ENCODE peak calls at places on chromosomes 12 and 14, in nine cellular contexts. M is OCI-LY7, F is ascending aorta, R is AG04450, D is transverse colon, X is GM23338, V is astrocyte of the spinal cord, L is neural crest cell, Y is MM.1S. K is an unnamed sample.

GRCh38 chr14:77307099-77307496 is 13.6 kb downstream of the POMT2 start:
- DNase-seq in X (no peak), V (peak), D (no peak), F (no peak), M (no peak), L (no peak), Y (no peak), R (no peak), K (no peak)

GRCh38 chr12:3928538-3929220 is 55.5 kb upstream of the PARP11 start:
- DNase-seq in V (no peak), R (no peak), X (peak), L (no peak), M (no peak), Y (no peak), F (no peak), D (no peak), K (peak)

GRCh38 chr14:25431211-25432076 is 381.5 kb upstream of the STXBP6 start:
- DNase-seq in M (peak), D (peak), L (peak), V (no peak), R (no peak), F (no peak), Y (peak), X (peak), K (peak)

GRCh38 chr14:21055473-21056117 is 2.0 kb upstream of the RNASE8 start:
- DNase-seq in Y (no peak), V (no peak), F (no peak), M (no peak), R (no peak), L (no peak), D (peak), X (peak), K (no peak)

GRCh38 chr14:90682615-90683014 is 133.6 kb downstream of the TTC7B start:
- DNase-seq in D (no peak), V (no peak), F (no peak), X (no peak), R (no peak), L (no peak), Y (no peak), M (no peak), K (no peak)

GRCh38 chr14:22296722-22297121 is 292.3 kb downstream of the DAD1 start:
- DNase-seq in D (no peak), V (peak), Y (peak), F (no peak), X (peak), L (no peak), R (peak), M (no peak), K (no peak)

GRCh38 chr14:98119739-98120138 is 1152.3 kb downstream of the BCL11B start:
- DNase-seq in M (no peak), X (no peak), D (no peak), R (no peak), F (no peak), L (no peak), Y (no peak), V (no peak), K (no peak)

GRCh38 chr12:120242971-120243699 is 22.4 kb downstream of the PXN start:
- DNase-seq in Y (no peak), M (no peak), X (no peak), F (no peak), V (no peak), R (no peak), L (no peak), D (no peak), K (no peak)

GRCh38 chr12:32083489-32083888 is 23.2 kb upstream of the BICD1 start:
- DNase-seq in F (no peak), V (peak), D (no peak), R (no peak), X (no peak), M (no peak), Y (no peak), L (no peak), K (no peak)

GRCh38 chr14:88225721-88226120 is 97.3 kb downstream of the KCNK10 start:
- DNase-seq in F (no peak), D (no peak), R (no peak), L (no peak), Y (no peak), V (no peak), M (no peak), X (peak), K (no peak)

GRCh38 chr14:74358176-74358829 is 10.0 kb downstream of the VRTN start:
- DNase-seq in V (no peak), X (no peak), D (no peak), R (no peak), L (no peak), F (no peak), Y (no peak), M (no peak), K (no peak)

GRCh38 chr12:75982974-75983660 is 48.5 kb downstream of the PHLDA1 start:
- DNase-seq in D (no peak), F (no peak), Y (no peak), X (no peak), M (no peak), V (no peak), R (no peak), L (no peak), K (no peak)

GRCh38 chr12:46959484-46959883 is 119.9 kb upstream of the PCED1B start:
- DNase-seq in M (no peak), R (peak), F (no peak), D (no peak), L (no peak), Y (no peak), X (no peak), V (peak), K (no peak)

GRCh38 chr12:19045421-19045820 is 84.1 kb upstream of the PLEKHA5 start:
- DNase-seq in F (no peak), X (no peak), M (no peak), R (no peak), Y (no peak), V (no peak), L (no peak), D (no peak), K (no peak)

GRCh38 chr12:115984607-115985006 is 292.9 kb downstream of the MED13L start:
- DNase-seq in R (no peak), M (no peak), F (no peak), L (no peak), D (no peak), Y (no peak), X (no peak), V (no peak), K (no peak)

GRCh38 chr12:7209958-7210357 is 20.5 kb downstream of the PEX5 start:
- DNase-seq in M (no peak), R (no peak), L (no peak), X (no peak), Y (no peak), V (no peak), F (no peak), D (no peak), K (peak)

GRCh38 chr12:15584366-15585041 is 204.7 kb downstream of the EPS8 start:
- DNase-seq in Y (peak), R (no peak), L (no peak), F (no peak), D (no peak), X (peak), M (peak), V (peak), K (no peak)

GRCh38 chr12:31005256-31005943 is 68.3 kb upstream of the DDX11 start:
- DNase-seq in Y (no peak), M (no peak), F (no peak), D (no peak), L (no peak), V (no peak), X (no peak), R (no peak), K (no peak)

GRCh38 chr12:67161322-67161918 is 107.7 kb upstream of the CAND1 start:
- DNase-seq in M (peak), F (no peak), X (peak), L (peak), R (no peak), D (peak), Y (peak), V (peak), K (peak)

GRCh38 chr14:50063876-50064420 is 52.4 kb downstream of the VCPKMT start:
- DNase-seq in D (no peak), L (no peak), V (no peak), X (no peak), M (no peak), R (no peak), Y (no peak), F (no peak), K (no peak)

GRCh38 chr12:7859552-7859951 is 13.2 kb downstream of the SLC2A14 start:
- DNase-seq in R (peak), F (no peak), V (peak), L (no peak), Y (no peak), X (no peak), M (no peak), D (no peak), K (no peak)

GRCh38 chr12:71947645-71948105 is 9.0 kb downstream of the TPH2 start:
- DNase-seq in V (peak), D (no peak), L (peak), X (peak), Y (no peak), R (peak), M (no peak), F (no peak), K (peak)

GRCh38 chr12:25269701-25270100 is 19.0 kb upstream of the KRAS start:
- DNase-seq in F (no peak), M (peak), R (no peak), V (no peak), L (no peak), Y (no peak), D (no peak), X (no peak), K (no peak)

GRCh38 chr12:71846322-71846940 is 6.9 kb downstream of the TBC1D15 start:
- DNase-seq in F (no peak), V (peak), D (no peak), X (peak), Y (no peak), M (peak), L (no peak), R (no peak), K (no peak)

DNA sequence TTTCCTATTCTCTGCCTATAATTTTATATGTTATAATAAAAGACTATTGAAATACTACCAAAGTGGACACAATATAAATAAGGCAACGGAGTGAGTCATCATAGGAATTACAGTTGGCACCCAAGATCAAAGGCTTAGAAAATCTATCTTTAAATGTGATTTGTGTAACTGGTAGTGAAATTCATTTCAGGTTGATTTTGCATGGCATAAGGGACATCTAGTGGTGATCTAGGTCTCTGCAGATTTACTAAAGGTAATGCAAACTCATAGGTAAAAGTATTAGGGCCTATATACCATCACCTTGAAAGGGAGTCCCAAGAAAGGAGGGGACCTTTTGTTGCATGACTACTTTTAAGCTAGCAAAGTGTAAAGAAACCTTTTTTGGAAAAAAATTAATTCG is 527.2 kb downstream of the NRXN3 start:
- DNase-seq in L (no peak), F (no peak), X (peak), D (no peak), Y (peak), V (peak), M (peak), R (no peak), K (no peak)
- TF ChIP-seq CTCF in L (peak), F (no peak), X (peak), D (peak), Y (peak), V (peak), M (peak), R (peak), K (peak)

GRCh38 chr12:65074932-65075331 is 46.2 kb downstream of the WIF1 start:
- DNase-seq in M (peak), V (no peak), L (no peak), F (no peak), Y (peak), D (no peak), X (peak), R (no peak), K (no peak)
- TF ChIP-seq CTCF in M (peak), V (no peak), L (no peak), F (no peak), Y (peak), D (no peak), X (peak), R (no peak), K (no peak)

DNA sequence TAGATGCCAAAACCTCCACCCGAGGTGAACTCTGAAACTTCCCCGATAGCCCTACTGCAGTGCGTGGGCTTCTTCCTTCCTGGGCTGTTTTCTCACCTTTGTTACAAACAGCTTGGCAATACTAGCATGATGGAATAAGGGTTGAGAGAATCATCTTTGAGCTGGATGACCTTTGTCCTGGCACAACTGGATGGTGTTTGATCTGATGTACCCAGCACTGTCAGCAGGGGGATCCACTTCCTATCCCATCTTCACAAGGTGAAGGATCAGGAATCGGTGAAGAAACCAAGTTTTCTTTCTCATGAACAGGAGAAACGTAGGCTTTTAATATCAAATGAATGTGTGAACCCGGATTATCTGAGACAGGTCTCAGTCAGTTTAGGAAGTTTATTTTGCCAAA is 19.5 kb upstream of the LRRC10 start:
- DNase-seq in R (no peak), M (no peak), X (peak), Y (no peak), L (no peak), F (no peak), D (no peak), V (no peak), K (no peak)
- TF ChIP-seq CTCF in R (peak), M (peak), X (peak), Y (peak), L (peak), F (no peak), D (no peak), V (peak), K (peak)

GRCh38 chr12:28479683-28480082 is 289.4 kb downstream of the CCDC91 start:
- DNase-seq in R (no peak), Y (no peak), M (no peak), X (no peak), D (no peak), V (no peak), L (no peak), F (no peak), K (no peak)
- TF ChIP-seq CTCF in R (no peak), Y (no peak), M (no peak), X (no peak), D (no peak), V (no peak), L (no peak), F (no peak), K (no peak)

GRCh38 chr14:100109594-100109955 is 44.4 kb downstream of the EVL start:
- DNase-seq in F (no peak), X (no peak), V (no peak), D (no peak), Y (no peak), R (no peak), L (no peak), M (no peak), K (no peak)
- TF ChIP-seq CTCF in F (no peak), X (no peak), V (no peak), D (no peak), Y (no peak), R (no peak), L (no peak), M (no peak), K (no peak)

GRCh38 chr12:53049582-53050318 is at the start of gene TNS2:
- DNase-seq in F (peak), M (no peak), L (no peak), X (peak), R (no peak), D (peak), V (no peak), Y (no peak), K (peak)

GRCh38 chr12:53046655-53047220 is 3.1 kb upstream of the TNS2 start:
- DNase-seq in M (peak), L (peak), X (peak), R (peak), F (peak), D (peak), Y (peak), V (peak), K (peak)

GRCh38 chr12:53047221-53048032 is 2.4 kb upstream of the TNS2 start:
- DNase-seq in M (peak), F (peak), R (no peak), V (peak), D (peak), Y (peak), L (peak), X (peak), K (peak)

GRCh38 chr12:53048780-53049401 is 974 bp upstream of the TNS2 start:
- DNase-seq in R (no peak), Y (no peak), D (peak), X (peak), V (peak), F (peak), L (no peak), M (no peak), K (peak)

GRCh38 chr12:53048033-53048779 is 1.7 kb upstream of the TNS2 start:
- DNase-seq in X (peak), M (no peak), Y (no peak), F (peak), R (no peak), V (no peak), L (no peak), D (peak), K (peak)
- TF ChIP-seq CTCF in X (peak), M (peak), Y (no peak), F (peak), R (no peak), V (no peak), L (no peak), D (peak), K (no peak)

GRCh38 chr14:101737414-101738367 is 23.8 kb upstream of the PPP2R5C start:
- DNase-seq in F (no peak), Y (no peak), X (no peak), M (peak), V (no peak), R (no peak), D (no peak), L (no peak), K (no peak)
- TF ChIP-seq CTCF in F (no peak), Y (peak), X (peak), M (peak), V (no peak), R (no peak), D (no peak), L (no peak), K (no peak)

GRCh38 chr12:95858451-95859343 is at the start of gene SNRPF:
- DNase-seq in Y (peak), X (peak), R (peak), F (peak), V (peak), D (peak), L (peak), M (peak), K (peak)
- TF ChIP-seq CTCF in Y (peak), X (no peak), R (no peak), F (no peak), V (no peak), D (peak), L (peak), M (peak), K (no peak)